ENCODE peak calls at places on chromosomes 16 and 17, in eight cellular contexts. One of them, this sample, is unnamed.

GRCh38 chr17:35879748-35880654 is at the start of gene CCL5:
- DNase-seq in adrenal gland: no peak
- DNase-seq in uterus: no peak
- DNase-seq in tibial nerve: no peak
- DNase-seq in esophagus muscularis mucosa: no peak
- DNase-seq in testis: no peak
- DNase-seq in heart left ventricle: no peak
- DNase-seq in IMR-90: peak
- DNase-seq in this sample: no peak

GRCh38 chr16:57534881-57535658 is 1.3 kb downstream of the CCDC102A start:
- DNase-seq in heart left ventricle: no peak
- DNase-seq in esophagus muscularis mucosa: no peak
- DNase-seq in testis: peak
- DNase-seq in adrenal gland: peak
- DNase-seq in tibial nerve: no peak
- DNase-seq in uterus: peak
- DNase-seq in IMR-90: no peak
- DNase-seq in this sample: peak

GRCh38 chr16:23514381-23515152 is 4.3 kb upstream of the GGA2 start:
- DNase-seq in adrenal gland: no peak
- DNase-seq in heart left ventricle: no peak
- DNase-seq in uterus: no peak
- DNase-seq in tibial nerve: no peak
- DNase-seq in IMR-90: no peak
- DNase-seq in testis: no peak
- DNase-seq in esophagus muscularis mucosa: no peak
- DNase-seq in this sample: no peak

GRCh38 chr17:83203472-83204221 is 124.2 kb downstream of the METRNL start:
- DNase-seq in tibial nerve: peak
- DNase-seq in IMR-90: no peak
- DNase-seq in testis: peak
- DNase-seq in heart left ventricle: peak
- DNase-seq in uterus: peak
- DNase-seq in adrenal gland: no peak
- DNase-seq in esophagus muscularis mucosa: no peak
- DNase-seq in this sample: peak

GRCh38 chr17:45050680-45051059 is 762 bp downstream of the DCAKD start:
- DNase-seq in testis: no peak
- DNase-seq in tibial nerve: no peak
- DNase-seq in esophagus muscularis mucosa: no peak
- DNase-seq in adrenal gland: no peak
- DNase-seq in heart left ventricle: no peak
- DNase-seq in uterus: no peak
- DNase-seq in IMR-90: peak
- DNase-seq in this sample: no peak

GRCh38 chr17:53127331-53127730 is 695.4 kb upstream of the KIF2B start:
- DNase-seq in uterus: no peak
- DNase-seq in adrenal gland: no peak
- DNase-seq in esophagus muscularis mucosa: no peak
- DNase-seq in heart left ventricle: no peak
- DNase-seq in testis: no peak
- DNase-seq in IMR-90: no peak
- DNase-seq in tibial nerve: no peak
- DNase-seq in this sample: no peak

GRCh38 chr17:64209983-64210382 is 53.1 kb downstream of the TEX2 start:
- DNase-seq in heart left ventricle: no peak
- DNase-seq in uterus: no peak
- DNase-seq in adrenal gland: no peak
- DNase-seq in tibial nerve: no peak
- DNase-seq in testis: no peak
- DNase-seq in esophagus muscularis mucosa: no peak
- DNase-seq in IMR-90: no peak
- DNase-seq in this sample: no peak

GRCh38 chr17:69523252-69523861 is 108.9 kb downstream of the MAP2K6 start:
- DNase-seq in uterus: no peak
- DNase-seq in testis: peak
- DNase-seq in IMR-90: peak
- DNase-seq in esophagus muscularis mucosa: no peak
- DNase-seq in tibial nerve: peak
- DNase-seq in adrenal gland: peak
- DNase-seq in heart left ventricle: no peak
- DNase-seq in this sample: no peak

GRCh38 chr16:76428858-76429257 is 151.7 kb downstream of the CNTNAP4 start:
- DNase-seq in tibial nerve: no peak
- DNase-seq in IMR-90: no peak
- DNase-seq in esophagus muscularis mucosa: no peak
- DNase-seq in uterus: no peak
- DNase-seq in heart left ventricle: no peak
- DNase-seq in testis: no peak
- DNase-seq in adrenal gland: no peak
- DNase-seq in this sample: no peak

GRCh38 chr16:84810518-84811273 is 9.1 kb upstream of the CRISPLD2 start:
- DNase-seq in uterus: peak
- DNase-seq in tibial nerve: peak
- DNase-seq in testis: no peak
- DNase-seq in adrenal gland: no peak
- DNase-seq in esophagus muscularis mucosa: no peak
- DNase-seq in IMR-90: peak
- DNase-seq in heart left ventricle: no peak
- DNase-seq in this sample: no peak

GRCh38 chr16:15507299-15507958 is 73.0 kb downstream of the BMERB1 start:
- DNase-seq in heart left ventricle: no peak
- DNase-seq in IMR-90: peak
- DNase-seq in adrenal gland: no peak
- DNase-seq in esophagus muscularis mucosa: no peak
- DNase-seq in tibial nerve: peak
- DNase-seq in testis: peak
- DNase-seq in uterus: peak
- DNase-seq in this sample: peak

DNA sequence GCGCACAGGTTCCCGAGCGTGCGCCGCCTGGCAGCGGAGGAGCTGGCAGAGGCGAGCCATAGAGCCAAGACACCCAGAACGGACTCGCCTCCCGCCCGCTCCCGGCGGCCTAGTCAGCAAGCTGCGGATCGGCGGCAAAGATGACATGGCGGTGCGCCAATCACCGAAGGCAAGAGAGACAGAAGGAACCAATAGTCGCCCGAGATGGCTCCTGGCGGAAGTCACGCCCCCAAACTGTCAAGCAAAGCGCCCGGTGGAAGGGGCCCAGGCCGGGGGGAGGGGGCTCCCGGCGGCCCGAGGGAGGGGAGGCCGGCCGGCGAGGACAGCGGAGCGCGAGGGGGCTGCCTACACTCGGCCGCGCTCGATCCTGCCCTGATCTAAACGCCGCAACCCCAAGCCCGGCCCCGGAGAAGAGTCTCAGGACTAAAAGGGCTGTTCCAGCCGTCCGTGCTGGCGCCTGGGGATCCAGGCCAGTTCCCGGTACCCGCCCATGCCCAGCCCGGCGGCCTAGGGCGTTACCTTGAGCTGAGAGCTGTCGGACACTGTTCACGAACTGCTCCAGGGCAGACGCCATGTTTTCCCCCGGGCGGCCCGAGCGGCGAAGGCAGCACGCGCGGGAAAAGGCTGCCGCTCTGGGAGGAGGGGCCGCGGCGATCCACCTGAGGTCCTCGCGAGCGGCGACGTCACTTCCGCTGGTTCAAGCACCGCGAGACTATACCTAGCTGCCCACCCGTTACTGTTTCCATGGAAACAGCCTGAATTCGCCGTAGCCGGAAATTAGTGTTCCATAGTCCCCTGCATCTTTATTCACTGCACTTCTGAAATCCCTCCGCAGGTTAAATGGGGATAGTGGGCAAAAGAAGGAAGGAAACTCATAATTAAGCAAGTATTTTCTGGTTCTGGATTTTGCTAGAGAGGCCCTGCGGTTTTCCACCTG is at the start of gene COPS3:
- DNase-seq in tibial nerve: peak
- DNase-seq in IMR-90: peak
- DNase-seq in esophagus muscularis mucosa: peak
- DNase-seq in adrenal gland: peak
- DNase-seq in heart left ventricle: peak
- DNase-seq in uterus: peak
- DNase-seq in testis: peak
- DNase-seq in this sample: peak
- TF ChIP-seq POLR2A in tibial nerve: no peak
- TF ChIP-seq POLR2A in IMR-90: peak
- TF ChIP-seq POLR2A in esophagus muscularis mucosa: peak
- TF ChIP-seq POLR2A in adrenal gland: peak
- TF ChIP-seq POLR2A in heart left ventricle: no peak
- TF ChIP-seq POLR2A in uterus: peak
- TF ChIP-seq POLR2A in testis: peak
- TF ChIP-seq POLR2A in this sample: peak

DNA sequence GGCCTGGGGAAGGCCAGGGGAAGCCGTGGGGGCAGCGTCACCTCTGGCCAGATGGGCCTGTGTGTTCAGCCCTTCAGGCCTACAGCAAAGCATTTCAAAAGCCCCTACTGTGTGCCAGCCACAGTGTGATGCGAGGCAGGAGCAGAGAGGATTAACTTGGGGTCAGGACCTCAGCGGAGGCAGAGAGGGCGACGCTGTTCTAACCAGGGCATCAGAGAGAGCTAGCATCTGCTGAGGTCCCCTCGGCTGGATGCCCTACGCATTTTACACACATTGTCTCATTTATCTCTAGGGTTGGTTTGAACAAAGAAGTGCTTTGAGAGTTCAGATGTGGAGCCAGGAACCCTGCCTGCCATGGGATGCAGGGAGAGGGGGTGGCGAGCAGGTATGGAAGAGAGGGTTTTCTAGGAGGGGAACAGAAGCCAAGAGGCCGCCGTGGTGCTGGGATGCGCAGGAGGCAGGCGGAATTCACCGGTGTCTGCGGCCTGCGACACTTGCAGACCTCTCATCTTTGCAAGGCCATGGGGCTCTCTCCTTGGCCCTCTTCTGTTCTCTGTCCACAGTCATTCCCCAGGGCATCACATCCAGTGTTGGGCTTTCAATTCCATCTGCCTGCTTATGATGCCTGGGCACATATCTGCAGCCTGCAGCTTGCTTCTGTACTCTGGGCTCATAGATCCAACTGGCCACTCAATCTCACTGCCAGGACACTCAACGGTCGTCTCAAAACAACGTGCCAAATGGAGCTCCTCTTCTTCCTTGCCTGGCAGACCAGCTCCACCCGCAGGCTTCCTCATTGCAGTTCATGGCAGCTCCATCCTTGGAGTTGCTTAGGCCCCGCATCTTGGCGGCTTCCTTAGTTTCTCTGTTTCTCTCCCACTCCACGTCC is 8.1 kb upstream of the NKD1 start:
- DNase-seq in testis: no peak
- DNase-seq in esophagus muscularis mucosa: no peak
- DNase-seq in uterus: no peak
- DNase-seq in tibial nerve: no peak
- DNase-seq in heart left ventricle: no peak
- DNase-seq in adrenal gland: no peak
- DNase-seq in IMR-90: no peak
- DNase-seq in this sample: no peak
- TF ChIP-seq CTCF in testis: no peak
- TF ChIP-seq CTCF in esophagus muscularis mucosa: no peak
- TF ChIP-seq CTCF in uterus: no peak
- TF ChIP-seq CTCF in tibial nerve: no peak
- TF ChIP-seq CTCF in heart left ventricle: no peak
- TF ChIP-seq CTCF in adrenal gland: no peak
- TF ChIP-seq CTCF in IMR-90: no peak
- TF ChIP-seq CTCF in this sample: no peak

GRCh38 chr16:48972236-48972635 is 309.4 kb downstream of the CBLN1 start:
- DNase-seq in IMR-90: no peak
- DNase-seq in testis: no peak
- DNase-seq in esophagus muscularis mucosa: no peak
- DNase-seq in uterus: no peak
- DNase-seq in tibial nerve: no peak
- DNase-seq in adrenal gland: no peak
- DNase-seq in heart left ventricle: no peak
- DNase-seq in this sample: no peak
- TF ChIP-seq POLR2A in IMR-90: no peak
- TF ChIP-seq POLR2A in testis: no peak
- TF ChIP-seq POLR2A in esophagus muscularis mucosa: no peak
- TF ChIP-seq POLR2A in uterus: no peak
- TF ChIP-seq POLR2A in tibial nerve: no peak
- TF ChIP-seq POLR2A in adrenal gland: no peak
- TF ChIP-seq POLR2A in heart left ventricle: no peak
- TF ChIP-seq POLR2A in this sample: no peak

GRCh38 chr17:28407974-28408306 is 1.9 kb upstream of the SLC46A1 start:
- DNase-seq in adrenal gland: no peak
- DNase-seq in tibial nerve: no peak
- DNase-seq in IMR-90: no peak
- DNase-seq in uterus: no peak
- DNase-seq in testis: no peak
- DNase-seq in esophagus muscularis mucosa: no peak
- DNase-seq in heart left ventricle: no peak
- DNase-seq in this sample: no peak

GRCh38 chr17:28405632-28406477 is at the start of gene SLC46A1:
- DNase-seq in adrenal gland: peak
- DNase-seq in testis: peak
- DNase-seq in esophagus muscularis mucosa: no peak
- DNase-seq in tibial nerve: peak
- DNase-seq in heart left ventricle: peak
- DNase-seq in IMR-90: no peak
- DNase-seq in uterus: peak
- DNase-seq in this sample: no peak

GRCh38 chr17:28406478-28406824 is 439 bp upstream of the SLC46A1 start:
- DNase-seq in heart left ventricle: no peak
- DNase-seq in uterus: no peak
- DNase-seq in adrenal gland: peak
- DNase-seq in testis: peak
- DNase-seq in tibial nerve: no peak
- DNase-seq in IMR-90: no peak
- DNase-seq in esophagus muscularis mucosa: no peak
- DNase-seq in this sample: no peak

GRCh38 chr17:28404812-28405570 is 1.0 kb downstream of the SLC46A1 start:
- DNase-seq in adrenal gland: peak
- DNase-seq in uterus: no peak
- DNase-seq in testis: peak
- DNase-seq in IMR-90: no peak
- DNase-seq in tibial nerve: no peak
- DNase-seq in esophagus muscularis mucosa: no peak
- DNase-seq in heart left ventricle: no peak
- DNase-seq in this sample: no peak

DNA sequence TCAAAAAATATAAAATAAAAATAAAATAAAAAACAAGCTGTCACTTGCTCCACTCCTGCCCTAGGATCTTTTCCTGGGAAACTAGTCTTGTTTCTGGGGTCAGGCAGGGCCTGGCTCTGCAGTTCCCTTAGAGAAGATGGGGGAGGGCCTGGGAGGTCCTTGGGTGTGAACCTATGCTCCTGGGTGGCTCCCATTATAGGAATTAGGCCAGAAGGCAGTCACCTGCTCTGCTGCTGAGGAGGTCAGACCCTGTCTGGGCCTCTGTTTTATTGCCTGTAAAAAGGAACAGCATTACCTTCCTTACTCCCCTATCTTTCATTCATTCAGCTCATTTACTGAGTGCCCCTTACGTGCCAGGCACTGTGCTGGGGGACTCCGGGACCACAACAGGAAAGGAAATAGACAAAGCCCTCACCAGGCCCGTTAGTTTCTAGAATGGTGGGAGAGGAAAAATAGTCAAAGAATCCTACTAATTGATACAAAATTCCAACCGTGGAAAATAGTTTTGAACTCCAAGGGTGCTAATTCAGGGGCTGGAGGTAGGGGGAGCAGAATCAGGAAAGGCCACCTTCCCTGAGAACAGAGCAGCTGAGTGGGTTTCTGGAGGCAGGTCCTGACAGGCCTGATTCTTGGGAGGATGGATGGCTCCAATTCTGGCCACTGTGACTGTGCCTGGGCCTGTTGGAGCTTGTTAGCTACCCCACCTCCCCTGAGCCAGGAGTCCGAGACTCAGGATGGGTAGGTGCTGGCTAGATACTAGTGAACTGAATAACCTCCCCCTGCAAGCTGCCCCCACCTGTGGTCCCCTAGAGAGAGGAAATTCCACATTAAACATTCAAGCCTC is 1.3 kb upstream of the SLC46A1 start:
- DNase-seq in esophagus muscularis mucosa: no peak
- DNase-seq in heart left ventricle: no peak
- DNase-seq in IMR-90: no peak
- DNase-seq in uterus: no peak
- DNase-seq in adrenal gland: no peak
- DNase-seq in testis: no peak
- DNase-seq in tibial nerve: no peak
- DNase-seq in this sample: no peak
- TF ChIP-seq CTCF in esophagus muscularis mucosa: no peak
- TF ChIP-seq CTCF in heart left ventricle: no peak
- TF ChIP-seq CTCF in IMR-90: no peak
- TF ChIP-seq CTCF in uterus: no peak
- TF ChIP-seq CTCF in adrenal gland: no peak
- TF ChIP-seq CTCF in testis: no peak
- TF ChIP-seq CTCF in tibial nerve: no peak
- TF ChIP-seq CTCF in this sample: no peak

This sample was measured in gastrocnemius medialis.